ENCODE peak calls at places on chromosome 12, in eight cellular contexts. O, A, C, U, Y, H, W and G are unnamed samples.
A peak's percentile ranks its signal among the peaks of the same experiment; 100 is the strongest.

GRCh38 chr12:86698581-86698980 is 442.4 kb upstream of the MGAT4C start:
- DNase-seq in O (no peak), A (peak; percentile 60), C (peak; percentile 84), U (no peak), Y (no peak), H (no peak), W (no peak), G (no peak)

GRCh38 chr12:68335462-68335861 is 3.3 kb upstream of the MDM1 start:
- DNase-seq in O (no peak), A (no peak), C (no peak), U (no peak), Y (no peak), H (no peak), W (no peak), G (no peak)

GRCh38 chr12:92546826-92547348 is 155.9 kb upstream of the PLEKHG7 start:
- DNase-seq in O (no peak), A (no peak), C (no peak), U (no peak), Y (no peak), H (no peak), W (no peak), G (no peak)

GRCh38 chr12:68785358-68785757 is 22.6 kb upstream of the MDM2 start:
- DNase-seq in O (no peak), A (no peak), C (peak; percentile 39), U (no peak), Y (no peak), H (no peak), W (no peak), G (no peak)

GRCh38 chr12:3589745-3590144 is 98.7 kb downstream of the PRMT8 start:
- DNase-seq in O (no peak), A (no peak), C (no peak), U (no peak), Y (no peak), H (no peak), W (no peak), G (no peak)

GRCh38 chr12:2317819-2318218 is 265.0 kb downstream of the CACNA1C start:
- DNase-seq in O (no peak), A (no peak), C (no peak), U (no peak), Y (no peak), H (no peak), W (no peak), G (no peak)

GRCh38 chr12:5623411-5623810 is 191.5 kb downstream of the NTF3 start:
- DNase-seq in O (no peak), A (no peak), C (no peak), U (no peak), Y (no peak), H (no peak), W (no peak), G (no peak)

GRCh38 chr12:114186241-114187002 is 219.5 kb downstream of the TBX5 start:
- DNase-seq in O (no peak), A (no peak), C (no peak), U (no peak), Y (no peak), H (no peak), W (no peak), G (no peak)

GRCh38 chr12:104714369-104714768 is 243.7 kb downstream of the SLC41A2 start:
- DNase-seq in O (no peak), A (no peak), C (no peak), U (no peak), Y (no peak), H (no peak), W (no peak), G (no peak)

GRCh38 chr12:82817368-82817767 is 130.7 kb downstream of the TMTC2 start:
- DNase-seq in O (no peak), A (no peak), C (no peak), U (no peak), Y (no peak), H (no peak), W (no peak), G (no peak)

GRCh38 chr12:14849664-14850063 is 6.3 kb upstream of the ART4 start:
- DNase-seq in O (no peak), A (peak; percentile 95), C (peak; percentile 30), U (no peak), Y (no peak), H (no peak), W (no peak), G (no peak)

GRCh38 chr12:113189361-113189760 is 3.8 kb downstream of the RITA1 start:
- DNase-seq in O (no peak), A (no peak), C (no peak), U (no peak), Y (no peak), H (peak; percentile 53), W (no peak), G (no peak)

GRCh38 chr12:74021937-74022336 is 515.7 kb upstream of the ATXN7L3B start:
- DNase-seq in O (no peak), A (peak; percentile 19), C (peak; percentile 11), U (peak; percentile 73), Y (peak; percentile 82), H (peak; percentile 40), W (peak; percentile 77), G (peak; percentile 65)
- TF ChIP-seq CTCF in O (no peak), A (peak; percentile 56), C (peak; percentile 17), U (peak; percentile 61), Y (peak; percentile 93), H (no peak), W (peak; percentile 27), G (peak; percentile 69)

DNA sequence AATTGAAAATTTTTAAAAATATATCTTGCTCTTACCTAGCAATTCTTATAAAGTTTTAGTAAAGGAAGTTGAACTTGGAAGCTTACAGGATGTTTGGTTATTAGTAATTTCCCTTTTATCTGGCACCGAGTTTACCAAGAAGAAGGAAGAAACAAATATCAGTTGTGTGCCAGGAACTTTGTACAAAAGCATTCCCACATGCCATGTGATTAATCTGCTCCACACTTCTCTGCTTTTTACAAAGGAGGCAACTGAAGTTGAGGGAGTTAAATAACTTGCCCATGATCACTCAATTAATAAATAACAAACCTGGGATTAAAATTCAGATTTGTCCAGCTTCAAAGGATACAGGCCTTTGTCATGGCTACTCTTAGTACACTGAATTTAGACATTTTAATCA is 122.5 kb upstream of the BCAT1 start:
- DNase-seq in O (no peak), A (no peak), C (no peak), U (no peak), Y (no peak), H (no peak), W (no peak), G (no peak)
- H3K36me3 ChIP-seq in O (no peaks in the 10 kb centered on the region), A (no peaks in the 10 kb centered on the region), C (no peaks in the 10 kb centered on the region), U (no peaks in the 10 kb centered on the region), Y (no peaks in the 10 kb centered on the region), H (no peaks in the 10 kb centered on the region), W (peaks cover 42% of the 10 kb centered on the region), G (no peaks in the 10 kb centered on the region)

GRCh38 chr12:48777501-48778400 is 11.1 kb downstream of the ADCY6 start:
- DNase-seq in O (no peak), A (no peak), C (no peak), U (no peak), Y (no peak), H (no peak), W (no peak), G (no peak)

GRCh38 chr12:48773686-48774085 is 15.2 kb downstream of the ADCY6 start:
- DNase-seq in O (no peak), A (no peak), C (no peak), U (no peak), Y (no peak), H (no peak), W (no peak), G (no peak)

GRCh38 chr12:48775299-48775698 is 13.6 kb downstream of the ADCY6 start:
- DNase-seq in O (no peak), A (no peak), C (no peak), U (no peak), Y (no peak), H (no peak), W (no peak), G (no peak)

GRCh38 chr12:48776956-48777355 is 11.9 kb downstream of the ADCY6 start:
- DNase-seq in O (no peak), A (no peak), C (no peak), U (no peak), Y (no peak), H (no peak), W (no peak), G (no peak)

DNA sequence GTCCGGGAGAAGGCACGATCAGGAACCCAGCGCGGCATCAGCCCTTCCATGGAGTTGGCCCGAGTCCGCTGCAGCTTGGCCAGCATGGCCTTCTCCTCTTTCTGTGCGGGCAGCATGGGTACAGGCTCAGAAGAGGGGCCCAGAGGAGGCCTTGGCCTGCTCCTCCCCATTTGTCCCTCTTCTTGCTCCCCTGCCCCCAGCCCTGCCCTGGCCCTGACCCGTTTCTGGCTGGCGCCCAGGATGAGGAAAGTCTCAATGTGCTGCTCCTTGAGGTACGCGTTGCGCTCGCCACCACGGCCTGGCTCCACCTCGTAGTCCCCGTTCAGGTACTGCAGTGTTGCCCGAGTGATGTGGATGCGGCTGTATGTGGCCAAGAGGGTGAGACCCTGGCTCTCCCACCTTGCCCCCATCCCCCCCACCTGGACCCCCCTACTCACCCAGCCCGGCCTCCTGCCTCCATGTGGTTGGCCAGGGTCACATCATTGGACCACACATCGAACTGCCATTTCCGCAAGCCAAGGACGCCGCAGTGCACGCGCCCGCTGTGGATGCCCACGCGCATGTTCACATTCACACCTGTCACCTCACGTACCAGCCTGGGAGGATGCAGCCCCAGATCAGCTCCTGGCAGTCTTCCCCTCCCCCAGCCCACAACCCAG is 12.8 kb downstream of the ADCY6 start:
- DNase-seq in O (no peak), A (no peak), C (no peak), U (no peak), Y (no peak), H (no peak), W (no peak), G (no peak)
- H3K4me1 ChIP-seq in O (peaks cover 19% of the 10 kb centered on the region), A (peaks cover 16% of the 10 kb centered on the region), C (peaks cover 7% of the 10 kb centered on the region), U (no peaks in the 10 kb centered on the region), Y (peaks cover 4% of the 10 kb centered on the region), H (peaks cover 8% of the 10 kb centered on the region), W (no peaks in the 10 kb centered on the region), G (peaks cover 4% of the 10 kb centered on the region)

GRCh38 chr12:15984097-15984800 is 73.1 kb downstream of the DERA start:
- DNase-seq in O (no peak), A (peak; percentile 69), C (no peak), U (no peak), Y (no peak), H (no peak), W (no peak), G (no peak)

GRCh38 chr12:15982921-15983320 is 71.8 kb downstream of the DERA start:
- DNase-seq in O (no peak), A (no peak), C (no peak), U (no peak), Y (no peak), H (no peak), W (no peak), G (no peak)

GRCh38 chr12:15982071-15982470 is 70.9 kb downstream of the DERA start:
- DNase-seq in O (no peak), A (peak; percentile 10), C (no peak), U (no peak), Y (no peak), H (no peak), W (no peak), G (no peak)

GRCh38 chr12:15984963-15985362 is 73.8 kb downstream of the DERA start:
- DNase-seq in O (no peak), A (no peak), C (no peak), U (no peak), Y (no peak), H (no peak), W (no peak), G (no peak)

GRCh38 chr12:15982471-15982870 is 71.3 kb downstream of the DERA start:
- DNase-seq in O (no peak), A (peak; percentile 56), C (peak; percentile 76), U (no peak), Y (no peak), H (no peak), W (no peak), G (no peak)
- TF ChIP-seq CTCF in O (no peak), A (peak; percentile 59), C (peak; percentile 61), U (peak; percentile 50), Y (peak; percentile 40), H (no peak), W (peak; percentile 12), G (peak; percentile 48)

GRCh38 chr12:49558526-49558925 is 9.4 kb downstream of the MCRS1 start:
- DNase-seq in O (no peak), A (no peak), C (no peak), U (no peak), Y (no peak), H (no peak), W (peak; percentile 56), G (no peak)
- H3K36me3 ChIP-seq in O (peaks cover 10% of the 10 kb centered on the region), A (peaks cover 23% of the 10 kb centered on the region), C (peaks cover 22% of the 10 kb centered on the region), U (peaks cover 7% of the 10 kb centered on the region), Y (peaks cover 6% of the 10 kb centered on the region), H (peaks cover 17% of the 10 kb centered on the region), W (peaks cover 73% of the 10 kb centered on the region), G (peaks cover 52% of the 10 kb centered on the region)